ENCODE peak calls at places on chromosomes 6 and 20, in five cellular contexts. L, Y, P, U and J are unnamed samples.

GRCh38 chr6:101018157-101018556 is 137.0 kb upstream of the ASCC3 start:
- DNase-seq in L (no peak), Y (no peak), P (no peak), U (no peak), J (no peak)

GRCh38 chr20:44326391-44327159 is 10.3 kb upstream of the R3HDML start:
- DNase-seq in L (no peak), Y (no peak), P (no peak), U (peak; percentile 38), J (no peak)

GRCh38 chr6:34383171-34383631 is 9.3 kb downstream of the NUDT3 start:
- DNase-seq in L (no peak), Y (no peak), P (peak; percentile 42), U (no peak), J (no peak)

GRCh38 chr6:132270745-132271414 is 130.4 kb downstream of the MOXD1 start:
- DNase-seq in L (no peak), Y (no peak), P (no peak), U (no peak), J (no peak)

GRCh38 chr6:137808191-137808590 is 58.9 kb upstream of the TNFAIP3 start:
- DNase-seq in L (no peak), Y (no peak), P (peak; percentile 43), U (no peak), J (no peak)

GRCh38 chr6:43184268-43184985 is 2.4 kb downstream of the CUL9 start:
- DNase-seq in L (no peak), Y (no peak), P (no peak), U (no peak), J (no peak)

GRCh38 chr6:166360243-166361079 is 18.1 kb upstream of the SFT2D1 start:
- DNase-seq in L (no peak), Y (no peak), P (no peak), U (no peak), J (peak; percentile 30)

GRCh38 chr6:26028753-26029569 is 58.3 kb upstream of the HFE start:
- DNase-seq in L (no peak), Y (no peak), P (no peak), U (no peak), J (no peak)

GRCh38 chr6:42744351-42744890 is 1.5 kb downstream of the TBCC start:
- DNase-seq in L (no peak), Y (no peak), P (no peak), U (no peak), J (no peak)

GRCh38 chr6:48611332-48611731 is 500.3 kb upstream of the PTCHD4 start:
- DNase-seq in L (no peak), Y (no peak), P (no peak), U (no peak), J (no peak)

GRCh38 chr6:31246051-31246495 is 25.8 kb downstream of the HLA-C start:
- DNase-seq in L (no peak), Y (no peak), P (peak; percentile 53), U (no peak), J (no peak)

GRCh38 chr6:69818223-69818930 is 21.6 kb upstream of the LMBRD1 start:
- DNase-seq in L (no peak), Y (no peak), P (no peak), U (no peak), J (no peak)

GRCh38 chr6:155646443-155646842 is 190.8 kb upstream of the NOX3 start:
- DNase-seq in L (no peak), Y (no peak), P (no peak), U (no peak), J (no peak)

GRCh38 chr20:63253065-63253437 is 1.2 kb downstream of the NKAIN4 start:
- DNase-seq in L (no peak), Y (no peak), P (no peak), U (no peak), J (no peak)

GRCh38 chr6:158379336-158379735 is 67.1 kb downstream of the TULP4 start:
- DNase-seq in L (no peak), Y (no peak), P (no peak), U (no peak), J (no peak)

GRCh38 chr20:12987261-12987660 is 21.5 kb upstream of the SPTLC3 start:
- DNase-seq in L (no peak), Y (no peak), P (no peak), U (no peak), J (no peak)

GRCh38 chr6:126077810-126078791 is 91.8 kb downstream of the TRMT11 start:
- DNase-seq in L (no peak), Y (no peak), P (no peak), U (no peak), J (no peak)

GRCh38 chr6:15218401-15218800 is 27.5 kb upstream of the JARID2 start:
- DNase-seq in L (no peak), Y (no peak), P (no peak), U (no peak), J (no peak)

GRCh38 chr6:157055863-157056262 is 267.5 kb downstream of the TMEM242 start:
- DNase-seq in L (no peak), Y (no peak), P (no peak), U (no peak), J (no peak)

GRCh38 chr6:30515106-30515505 is 25.8 kb downstream of the HLA-E start:
- DNase-seq in L (no peak), Y (no peak), P (no peak), U (no peak), J (no peak)

GRCh38 chr6:152110878-152111820 is 303.7 kb downstream of the ESR1 start:
- DNase-seq in L (no peak), Y (no peak), P (no peak), U (no peak), J (no peak)

GRCh38 chr6:99185525-99185924 is 163.9 kb downstream of the FAXC start:
- DNase-seq in L (no peak), Y (no peak), P (no peak), U (no peak), J (no peak)

GRCh38 chr6:100833972-100834574 is 47.1 kb downstream of the ASCC3 start:
- DNase-seq in L (no peak), Y (no peak), P (no peak), U (no peak), J (no peak)

GRCh38 chr6:35648203-35648602 is 40.5 kb downstream of the FKBP5 start:
- DNase-seq in L (no peak), Y (no peak), P (no peak), U (no peak), J (no peak)

GRCh38 chr6:33450434-33450833 is 3.9 kb upstream of the ZBTB9 start:
- DNase-seq in L (no peak), Y (no peak), P (no peak), U (no peak), J (no peak)

GRCh38 chr20:18032977-18033892 is 24.5 kb downstream of the OVOL2 start:
- DNase-seq in L (no peak), Y (no peak), P (no peak), U (no peak), J (no peak)